ENCODE peak calls at places on chromosome 6, in four cellular contexts. One of them, this sample, is unnamed.

GRCh38 chr6:158047120-158047518 is 65.5 kb downstream of the SYNJ2 start:
- DNase-seq in HFF-Myc: no peak
- DNase-seq in fibroblast of lung: peak; percentile 85
- DNase-seq in A673: no peak
- DNase-seq in this sample: no peak

GRCh38 chr6:21949211-21949801 is 347.5 kb downstream of the PRL start:
- DNase-seq in HFF-Myc: no peak
- DNase-seq in A673: peak; percentile 68
- DNase-seq in fibroblast of lung: peak; percentile 83
- DNase-seq in this sample: no peak

GRCh38 chr6:33314515-33314942 is 651 bp upstream of the TAPBP start:
- DNase-seq in fibroblast of lung: peak; percentile 69
- DNase-seq in A673: peak; percentile 80
- DNase-seq in HFF-Myc: peak; percentile 77
- DNase-seq in this sample: no peak

GRCh38 chr6:21800948-21801438 is 207.4 kb downstream of the SOX4 start:
- DNase-seq in A673: no peak
- DNase-seq in HFF-Myc: no peak
- DNase-seq in fibroblast of lung: peak; percentile 85
- DNase-seq in this sample: no peak

GRCh38 chr6:58113960-58114359 is 796.5 kb downstream of the PRIM2 start:
- DNase-seq in fibroblast of lung: no peak
- DNase-seq in A673: peak; percentile 2
- DNase-seq in HFF-Myc: no peak
- DNase-seq in this sample: no peak

GRCh38 chr6:105988321-105988720 is 97.8 kb upstream of the PRDM1 start:
- DNase-seq in A673: no peak
- DNase-seq in HFF-Myc: no peak
- DNase-seq in fibroblast of lung: no peak
- DNase-seq in this sample: no peak

GRCh38 chr6:1510239-1510638 is 99.5 kb upstream of the FOXC1 start:
- DNase-seq in fibroblast of lung: no peak
- DNase-seq in HFF-Myc: no peak
- DNase-seq in A673: no peak
- DNase-seq in this sample: no peak

GRCh38 chr6:110399219-110400071 is 15.9 kb downstream of the DDO start:
- DNase-seq in HFF-Myc: no peak
- DNase-seq in A673: no peak
- DNase-seq in fibroblast of lung: no peak
- DNase-seq in this sample: no peak

GRCh38 chr6:35733633-35734032 is 3.2 kb upstream of the ARMC12 start:
- DNase-seq in fibroblast of lung: no peak
- DNase-seq in A673: no peak
- DNase-seq in HFF-Myc: no peak
- DNase-seq in this sample: no peak

GRCh38 chr6:1720620-1721322 is 111.1 kb downstream of the FOXC1 start:
- DNase-seq in fibroblast of lung: no peak
- DNase-seq in HFF-Myc: no peak
- DNase-seq in A673: no peak
- DNase-seq in this sample: no peak

GRCh38 chr6:155801046-155801445 is 345.4 kb upstream of the NOX3 start:
- DNase-seq in A673: no peak
- DNase-seq in fibroblast of lung: no peak
- DNase-seq in HFF-Myc: no peak
- DNase-seq in this sample: no peak

GRCh38 chr6:6679633-6680032 is 91.1 kb downstream of the LY86 start:
- DNase-seq in fibroblast of lung: no peak
- DNase-seq in HFF-Myc: no peak
- DNase-seq in A673: no peak
- DNase-seq in this sample: no peak

GRCh38 chr6:38974389-38975133 is 74.0 kb upstream of the GLP1R start:
- DNase-seq in HFF-Myc: no peak
- DNase-seq in fibroblast of lung: peak; percentile 1
- DNase-seq in A673: no peak
- DNase-seq in this sample: no peak

GRCh38 chr6:166633732-166634535 is 6.9 kb upstream of the RPS6KA2 start:
- DNase-seq in HFF-Myc: no peak
- DNase-seq in fibroblast of lung: peak; percentile 36
- DNase-seq in A673: peak; percentile 54
- DNase-seq in this sample: no peak

GRCh38 chr6:68169922-68170321 is 465.2 kb upstream of the ADGRB3 start:
- DNase-seq in fibroblast of lung: no peak
- DNase-seq in A673: no peak
- DNase-seq in HFF-Myc: no peak
- DNase-seq in this sample: no peak

GRCh38 chr6:12075067-12075563 is 63.0 kb downstream of the HIVEP1 start:
- DNase-seq in HFF-Myc: no peak
- DNase-seq in fibroblast of lung: no peak
- DNase-seq in A673: no peak
- DNase-seq in this sample: no peak

GRCh38 chr6:134198093-134198492 is 119.8 kb downstream of the SGK1 start:
- DNase-seq in HFF-Myc: no peak
- DNase-seq in A673: no peak
- DNase-seq in fibroblast of lung: peak; percentile 31
- DNase-seq in this sample: no peak

GRCh38 chr6:455006-455585 is 63.5 kb downstream of the IRF4 start:
- DNase-seq in fibroblast of lung: no peak
- DNase-seq in HFF-Myc: no peak
- DNase-seq in A673: no peak
- DNase-seq in this sample: no peak

GRCh38 chr6:119495230-119495683 is 145.7 kb upstream of the MAN1A1 start:
- DNase-seq in HFF-Myc: no peak
- DNase-seq in A673: no peak
- DNase-seq in fibroblast of lung: no peak
- DNase-seq in this sample: no peak

GRCh38 chr6:135506270-135506997 is 8.9 kb upstream of the AHI1 start:
- DNase-seq in A673: peak; percentile 61
- DNase-seq in fibroblast of lung: peak; percentile 51
- DNase-seq in HFF-Myc: peak; percentile 40
- DNase-seq in this sample: no peak

GRCh38 chr6:74044417-74045096 is 348.6 kb downstream of the CD109 start:
- DNase-seq in A673: no peak
- DNase-seq in HFF-Myc: no peak
- DNase-seq in fibroblast of lung: peak; percentile 18
- DNase-seq in this sample: no peak

GRCh38 chr6:148831064-148831463 is 84.2 kb downstream of the UST start:
- DNase-seq in HFF-Myc: no peak
- DNase-seq in A673: no peak
- DNase-seq in fibroblast of lung: no peak
- DNase-seq in this sample: no peak

GRCh38 chr6:89350281-89351037 is 2.1 kb downstream of the UBE2J1 start:
- DNase-seq in A673: peak; percentile 47
- DNase-seq in fibroblast of lung: peak; percentile 65
- DNase-seq in HFF-Myc: no peak
- DNase-seq in this sample: no peak

GRCh38 chr6:163748886-163749285 is 334.4 kb downstream of the QKI start:
- DNase-seq in A673: no peak
- DNase-seq in fibroblast of lung: no peak
- DNase-seq in HFF-Myc: no peak
- DNase-seq in this sample: no peak

GRCh38 chr6:87054143-87054833 is 40.6 kb downstream of the CGA start:
- DNase-seq in HFF-Myc: no peak
- DNase-seq in A673: no peak
- DNase-seq in fibroblast of lung: no peak
- DNase-seq in this sample: no peak

GRCh38 chr6:138544521-138544920 is 45.2 kb upstream of the NHSL1 start:
- DNase-seq in HFF-Myc: no peak
- DNase-seq in fibroblast of lung: peak; percentile 65
- DNase-seq in A673: no peak
- DNase-seq in this sample: no peak
- TF ChIP-seq CTCF in HFF-Myc: no peak
- TF ChIP-seq CTCF in fibroblast of lung: no peak
- TF ChIP-seq CTCF in A673: no peak
- TF ChIP-seq CTCF in this sample: no peak

DNA sequence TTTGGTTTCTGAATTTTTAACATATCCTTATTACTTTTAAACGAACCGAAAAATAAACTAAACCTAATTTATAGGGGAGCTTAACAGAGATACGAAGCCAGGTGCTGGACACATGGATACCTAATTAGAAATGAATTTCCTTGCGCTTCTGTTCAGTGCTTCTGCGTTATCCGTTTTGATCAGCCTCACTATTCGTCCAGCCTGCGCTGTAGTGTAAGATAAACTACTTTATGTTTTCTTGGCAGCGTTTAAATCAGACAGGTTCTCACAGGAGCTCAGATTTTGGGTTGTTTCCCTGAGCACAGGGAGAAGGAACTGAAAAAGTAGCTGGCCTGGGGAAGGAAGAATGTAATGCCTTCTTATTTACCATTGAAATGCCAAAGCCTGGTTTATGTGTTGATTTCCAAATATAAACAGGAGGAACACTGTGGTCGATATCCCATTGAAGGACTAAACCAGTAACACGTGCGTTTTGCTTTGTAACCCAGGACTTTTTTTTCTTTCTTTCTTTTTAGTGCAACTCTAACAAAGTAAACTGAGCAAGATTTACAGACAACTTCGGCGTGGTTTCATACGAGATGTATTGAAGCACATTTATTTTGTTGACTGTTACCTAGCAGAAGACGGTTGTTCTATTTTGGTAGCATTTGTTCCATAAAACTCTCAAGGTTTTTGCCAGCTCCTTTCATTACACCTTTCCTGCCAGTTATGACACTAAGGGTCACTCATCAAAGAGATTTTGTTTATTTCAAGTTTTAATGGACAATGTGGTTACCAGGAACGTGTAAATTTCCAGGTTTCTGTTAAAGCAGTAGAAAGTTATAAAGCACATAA is 214.8 kb upstream of the HEY2 start:
- DNase-seq in HFF-Myc: no peak
- DNase-seq in fibroblast of lung: no peak
- DNase-seq in A673: no peak
- DNase-seq in this sample: no peak
- H3K4me3 ChIP-seq in HFF-Myc: no peak overlapping the region
- H3K4me3 ChIP-seq in fibroblast of lung: no peak overlapping the region
- H3K4me3 ChIP-seq in A673: no peak overlapping the region
- H3K4me3 ChIP-seq in this sample: no peak overlapping the region

DNA sequence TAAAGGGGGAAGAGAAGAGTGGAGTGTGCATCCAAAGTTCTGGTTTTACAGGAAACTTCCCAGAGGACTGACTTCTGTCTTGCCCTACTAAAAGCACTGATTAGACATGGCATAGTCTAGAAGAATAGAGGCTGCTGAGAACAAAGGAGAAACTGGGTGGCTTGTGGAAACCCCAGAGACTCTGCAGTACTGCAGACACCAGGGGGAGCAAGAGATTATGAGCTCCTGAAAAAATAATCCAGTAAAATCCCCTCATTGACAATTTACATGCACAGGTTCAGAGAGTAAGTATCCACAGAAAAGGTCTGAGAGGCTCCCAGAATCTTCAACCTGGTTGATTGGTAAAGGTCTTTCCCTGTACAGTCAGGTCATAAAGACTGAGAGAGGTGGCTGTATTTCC is 48.7 kb upstream of the CLVS2 start:
- DNase-seq in A673: peak; percentile 78
- DNase-seq in fibroblast of lung: no peak
- DNase-seq in HFF-Myc: no peak
- DNase-seq in this sample: no peak
- TF ChIP-seq CTCF in A673: peak; percentile 73
- TF ChIP-seq CTCF in fibroblast of lung: no peak
- TF ChIP-seq CTCF in HFF-Myc: no peak
- TF ChIP-seq CTCF in this sample: peak; percentile 38

DNA sequence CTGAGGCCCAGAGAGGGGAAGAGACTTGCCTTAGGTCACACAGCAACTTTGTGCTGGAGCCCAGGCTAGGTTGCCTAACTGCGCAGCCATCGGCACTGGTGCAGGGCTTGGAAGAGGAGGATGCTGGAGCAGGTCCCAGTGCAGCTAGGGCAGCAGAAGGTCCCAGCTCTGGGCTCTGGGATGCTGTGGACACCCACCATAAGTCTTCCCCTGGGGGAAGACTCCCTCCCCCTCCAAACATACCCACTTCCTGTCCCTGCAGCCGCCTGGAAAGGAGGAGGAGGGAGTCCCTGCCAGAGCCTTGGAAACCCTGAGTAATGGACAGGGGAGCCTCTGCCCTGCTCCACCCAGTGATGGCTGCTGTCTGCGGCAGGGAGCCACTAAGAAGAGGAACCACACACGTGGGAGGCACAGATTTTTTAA is 93.6 kb downstream of the NCR2 start:
- DNase-seq in A673: no peak
- DNase-seq in fibroblast of lung: peak; percentile 77
- DNase-seq in HFF-Myc: no peak
- DNase-seq in this sample: no peak
- H3K4me3 ChIP-seq in A673: no peak overlapping the region
- H3K4me3 ChIP-seq in fibroblast of lung: no peak overlapping the region
- H3K4me3 ChIP-seq in HFF-Myc: no peak overlapping the region
- H3K4me3 ChIP-seq in this sample: no peak overlapping the region

DNA sequence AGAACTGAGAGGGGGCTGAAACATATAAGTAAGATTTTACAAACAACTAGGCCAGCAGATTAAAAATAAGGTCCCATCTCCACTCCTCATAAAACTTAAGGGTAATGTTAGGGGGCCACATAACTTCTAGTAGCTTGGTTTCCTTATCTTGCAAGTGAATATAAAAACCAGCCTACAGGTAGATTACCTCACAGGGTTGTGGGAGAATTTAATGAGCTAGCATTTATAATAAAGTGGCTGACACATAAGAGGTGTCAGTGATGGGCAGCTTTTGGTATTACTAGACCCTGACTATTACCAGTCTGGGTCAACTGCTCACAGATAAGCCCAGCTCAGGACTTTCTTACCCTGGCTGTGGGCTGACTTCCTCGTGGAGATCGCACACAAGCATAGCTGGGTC is 9.2 kb upstream of the PPP1R14C start:
- DNase-seq in A673: no peak
- DNase-seq in fibroblast of lung: no peak
- DNase-seq in HFF-Myc: no peak
- DNase-seq in this sample: no peak
- TF ChIP-seq CTCF in A673: no peak
- TF ChIP-seq CTCF in fibroblast of lung: no peak
- TF ChIP-seq CTCF in HFF-Myc: no peak
- TF ChIP-seq CTCF in this sample: no peak

GRCh38 chr6:132758689-132759088 is 985 bp upstream of the VNN2 start:
- DNase-seq in HFF-Myc: no peak
- DNase-seq in fibroblast of lung: no peak
- DNase-seq in A673: no peak
- DNase-seq in this sample: no peak
- H3K4me3 ChIP-seq in HFF-Myc: no peak overlapping the region
- H3K4me3 ChIP-seq in fibroblast of lung: no peak overlapping the region
- H3K4me3 ChIP-seq in A673: no peak overlapping the region
- H3K4me3 ChIP-seq in this sample: no peak overlapping the region

GRCh38 chr6:113089056-113089455 is 741.9 kb downstream of the RFPL4B start:
- DNase-seq in fibroblast of lung: no peak
- DNase-seq in HFF-Myc: no peak
- DNase-seq in A673: no peak
- DNase-seq in this sample: no peak
- TF ChIP-seq CTCF in fibroblast of lung: no peak
- TF ChIP-seq CTCF in HFF-Myc: no peak
- TF ChIP-seq CTCF in A673: peak; percentile 15
- TF ChIP-seq CTCF in this sample: no peak

GRCh38 chr6:25874118-25874517 is at the start of gene SLC17A3:
- DNase-seq in fibroblast of lung: no peak
- DNase-seq in HFF-Myc: no peak
- DNase-seq in A673: no peak
- DNase-seq in this sample: no peak
- H3K4me3 ChIP-seq in fibroblast of lung: no peak within 1 kb of the TSS
- H3K4me3 ChIP-seq in HFF-Myc: no peak within 1 kb of the TSS
- H3K4me3 ChIP-seq in A673: no peak within 1 kb of the TSS
- H3K4me3 ChIP-seq in this sample: no peak within 1 kb of the TSS

This sample was measured in keratinocyte.